ENCODE peak calls at places on chromosomes 3 and 15, in six cellular contexts. One of them, this sample, is unnamed.

GRCh38 chr3:122957707-122958210 is 69.8 kb downstream of the SEMA5B start:
- DNase-seq in WTC11: no peak
- DNase-seq in GM12878: no peak
- DNase-seq in K562: no peak
- DNase-seq in H1: no peak
- DNase-seq in HepG2: no peak
- DNase-seq in this sample: no peak

GRCh38 chr3:161274691-161275298 is 53.7 kb downstream of the NMD3 start:
- DNase-seq in WTC11: peak; percentile 54
- DNase-seq in GM12878: no peak
- DNase-seq in K562: peak; percentile 62
- DNase-seq in H1: peak; percentile 57
- DNase-seq in HepG2: peak; percentile 51
- DNase-seq in this sample: peak; percentile 78

GRCh38 chr3:49799761-49800160 is at the start of gene CDHR4:
- DNase-seq in WTC11: no peak
- DNase-seq in GM12878: no peak
- DNase-seq in K562: no peak
- DNase-seq in H1: no peak
- DNase-seq in HepG2: peak; percentile 44
- DNase-seq in this sample: no peak

GRCh38 chr3:15933439-15934144 is 135.8 kb upstream of the ANKRD28 start:
- DNase-seq in WTC11: no peak
- DNase-seq in GM12878: no peak
- DNase-seq in K562: no peak
- DNase-seq in H1: no peak
- DNase-seq in HepG2: no peak
- DNase-seq in this sample: no peak

GRCh38 chr15:101376615-101377395 is 81.8 kb upstream of the SNRPA1 start:
- DNase-seq in WTC11: no peak
- DNase-seq in GM12878: no peak
- DNase-seq in K562: no peak
- DNase-seq in H1: no peak
- DNase-seq in HepG2: no peak
- DNase-seq in this sample: no peak

GRCh38 chr3:10625307-10625706 is 119.9 kb upstream of the ATP2B2 start:
- DNase-seq in WTC11: no peak
- DNase-seq in GM12878: no peak
- DNase-seq in K562: no peak
- DNase-seq in H1: no peak
- DNase-seq in HepG2: no peak
- DNase-seq in this sample: no peak

GRCh38 chr15:38254065-38254883 is 1.6 kb downstream of the SPRED1 start:
- DNase-seq in WTC11: no peak
- DNase-seq in GM12878: peak; percentile 39
- DNase-seq in K562: peak; percentile 51
- DNase-seq in H1: no peak
- DNase-seq in HepG2: peak; percentile 69
- DNase-seq in this sample: no peak

GRCh38 chr15:82093774-82094211 is 48.0 kb upstream of the MEX3B start:
- DNase-seq in WTC11: no peak
- DNase-seq in GM12878: no peak
- DNase-seq in K562: peak; percentile 40
- DNase-seq in H1: no peak
- DNase-seq in HepG2: peak; percentile 41
- DNase-seq in this sample: no peak

GRCh38 chr3:184672972-184673875 is 38.6 kb downstream of the MAGEF1 start:
- DNase-seq in WTC11: no peak
- DNase-seq in GM12878: no peak
- DNase-seq in K562: no peak
- DNase-seq in H1: no peak
- DNase-seq in HepG2: no peak
- DNase-seq in this sample: no peak

GRCh38 chr15:99123706-99124451 is 19.0 kb downstream of the SYNM start:
- DNase-seq in WTC11: no peak
- DNase-seq in GM12878: no peak
- DNase-seq in K562: peak; percentile 14
- DNase-seq in H1: no peak
- DNase-seq in HepG2: peak; percentile 83
- DNase-seq in this sample: peak; percentile 47

GRCh38 chr15:77060560-77060959 is 10.3 kb downstream of the TSPAN3 start:
- DNase-seq in WTC11: no peak
- DNase-seq in GM12878: no peak
- DNase-seq in K562: no peak
- DNase-seq in H1: no peak
- DNase-seq in HepG2: no peak
- DNase-seq in this sample: no peak
- TF ChIP-seq CREB1 in WTC11: no peak
- TF ChIP-seq CREB1 in GM12878: no peak
- TF ChIP-seq CREB1 in K562: no peak
- TF ChIP-seq CREB1 in H1: no peak
- TF ChIP-seq CREB1 in HepG2: no peak
- TF ChIP-seq CREB1 in this sample: no peak

GRCh38 chr15:73965094-73965729 is 26.9 kb downstream of the STOML1 start:
- DNase-seq in WTC11: peak; percentile 56
- DNase-seq in GM12878: no peak
- DNase-seq in K562: no peak
- DNase-seq in H1: no peak
- DNase-seq in HepG2: no peak
- DNase-seq in this sample: peak; percentile 44
- TF ChIP-seq CREB1 in WTC11: no peak
- TF ChIP-seq CREB1 in GM12878: no peak
- TF ChIP-seq CREB1 in K562: no peak
- TF ChIP-seq CREB1 in H1: no peak
- TF ChIP-seq CREB1 in HepG2: no peak
- TF ChIP-seq CREB1 in this sample: no peak

GRCh38 chr15:67085818-67086649 is 20.6 kb downstream of the SMAD3 start:
- DNase-seq in WTC11: no peak
- DNase-seq in GM12878: peak; percentile 97
- DNase-seq in K562: no peak
- DNase-seq in H1: no peak
- DNase-seq in HepG2: no peak
- DNase-seq in this sample: no peak
- TF ChIP-seq CREB1 in WTC11: no peak
- TF ChIP-seq CREB1 in GM12878: no peak
- TF ChIP-seq CREB1 in K562: no peak
- TF ChIP-seq CREB1 in H1: no peak
- TF ChIP-seq CREB1 in HepG2: no peak
- TF ChIP-seq CREB1 in this sample: no peak

DNA sequence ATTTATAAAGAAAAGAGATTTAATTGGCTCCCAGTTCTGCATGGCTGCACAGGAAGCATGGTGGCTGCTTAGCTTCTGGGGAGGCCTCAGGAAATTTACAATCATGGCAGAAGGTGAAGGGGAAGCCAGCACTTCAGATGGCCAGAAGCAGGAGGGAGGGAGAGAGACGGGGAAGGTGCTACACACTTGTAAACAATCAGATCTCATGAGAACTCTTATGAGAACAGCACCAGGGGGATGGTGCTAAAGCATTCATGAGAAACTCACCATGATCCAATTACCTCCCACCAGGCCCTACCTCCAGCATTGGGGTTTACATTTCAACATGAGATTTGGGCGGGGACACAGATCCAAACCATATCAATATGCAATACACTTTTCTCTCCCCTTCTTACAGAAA is 73.7 kb downstream of the ECT2 start:
- DNase-seq in WTC11: no peak
- DNase-seq in GM12878: no peak
- DNase-seq in K562: no peak
- DNase-seq in H1: no peak
- DNase-seq in HepG2: no peak
- DNase-seq in this sample: no peak
- TF ChIP-seq CREB1 in WTC11: no peak
- TF ChIP-seq CREB1 in GM12878: no peak
- TF ChIP-seq CREB1 in K562: no peak
- TF ChIP-seq CREB1 in H1: no peak
- TF ChIP-seq CREB1 in HepG2: no peak
- TF ChIP-seq CREB1 in this sample: no peak

DNA sequence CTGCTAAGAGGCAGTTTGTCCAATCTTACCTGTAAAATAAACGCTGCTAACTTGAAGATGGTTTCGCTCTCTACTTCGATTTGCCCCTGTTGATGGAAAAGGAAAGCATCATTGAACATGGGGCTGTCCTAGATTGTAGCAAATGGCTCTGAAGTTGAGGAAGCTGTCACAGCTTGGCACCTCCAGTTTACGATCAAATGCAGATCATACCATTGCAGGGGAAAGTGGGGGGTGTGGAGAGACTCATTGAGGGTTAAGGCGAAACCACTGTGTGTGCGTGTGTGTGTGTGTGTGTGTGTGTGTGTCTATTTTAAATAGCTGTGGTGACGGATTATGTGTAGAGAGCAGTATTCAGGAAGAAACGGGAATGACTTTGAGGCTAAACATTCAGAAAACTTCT is 127.6 kb upstream of the LMOD3 start:
- DNase-seq in WTC11: peak; percentile 65
- DNase-seq in GM12878: no peak
- DNase-seq in K562: peak; percentile 5
- DNase-seq in H1: peak; percentile 57
- DNase-seq in HepG2: no peak
- DNase-seq in this sample: peak; percentile 87
- TF ChIP-seq CREB1 in WTC11: no peak
- TF ChIP-seq CREB1 in GM12878: no peak
- TF ChIP-seq CREB1 in K562: no peak
- TF ChIP-seq CREB1 in H1: peak; percentile 41
- TF ChIP-seq CREB1 in HepG2: no peak
- TF ChIP-seq CREB1 in this sample: peak; percentile 54